ENCODE peak calls at places on chromosome 21, in ten cellular contexts. E, J, R, W, C, U, B, S, X and K are unnamed samples.

GRCh38 chr21:30340714-30341573 is 3.5 kb upstream of the KRTAP27-1 start:
- DNase-seq in E (no peak), J (peak), R (no peak), W (peak), C (no peak), U (peak), B (peak), S (peak), X (no peak), K (no peak)

GRCh38 chr21:46065215-46065992 is 32.5 kb upstream of the COL6A2 start:
- DNase-seq in E (no peak), J (no peak), R (peak), W (no peak), C (no peak), U (no peak), B (no peak), S (no peak), X (no peak), K (peak)

GRCh38 chr21:25881524-25882376 is 147.0 kb downstream of the GABPA start:
- DNase-seq in E (peak), J (no peak), R (no peak), W (peak), C (peak), U (peak), B (peak), S (peak), X (peak), K (peak)

GRCh38 chr21:36297938-36298572 is 21.9 kb upstream of the MORC3 start:
- DNase-seq in E (no peak), J (no peak), R (no peak), W (peak), C (no peak), U (no peak), B (no peak), S (peak), X (peak), K (no peak)

GRCh38 chr21:40689241-40689640 is 157.7 kb downstream of the DSCAM start:
- DNase-seq in E (no peak), J (no peak), R (no peak), W (no peak), C (no peak), U (no peak), B (no peak), S (no peak), X (no peak), K (no peak)

GRCh38 chr21:46119565-46120271 is 21.8 kb downstream of the COL6A2 start:
- DNase-seq in E (no peak), J (peak), R (peak), W (no peak), C (no peak), U (no peak), B (no peak), S (no peak), X (peak), K (peak)

GRCh38 chr21:26512664-26513063 is 60.4 kb downstream of the CYYR1 start:
- DNase-seq in E (no peak), J (no peak), R (no peak), W (no peak), C (no peak), U (no peak), B (no peak), S (no peak), X (no peak), K (no peak)

GRCh38 chr21:37087188-37087587 is 14.1 kb downstream of the TTC3 start:
- DNase-seq in E (no peak), J (no peak), R (no peak), W (no peak), C (no peak), U (no peak), B (no peak), S (no peak), X (no peak), K (no peak)

GRCh38 chr21:16419188-16419874 is 689.5 kb downstream of the USP25 start:
- DNase-seq in E (peak), J (peak), R (peak), W (no peak), C (no peak), U (peak), B (no peak), S (no peak), X (no peak), K (peak)

GRCh38 chr21:36236052-36236730 is 79.6 kb downstream of the DOP1B start:
- DNase-seq in E (no peak), J (no peak), R (no peak), W (no peak), C (no peak), U (no peak), B (no peak), S (peak), X (no peak), K (no peak)

GRCh38 chr21:33418686-33419085 is 15.5 kb downstream of the IFNGR2 start:
- DNase-seq in E (no peak), J (no peak), R (no peak), W (no peak), C (no peak), U (no peak), B (no peak), S (no peak), X (no peak), K (no peak)

GRCh38 chr21:31559368-31560119 is 99.9 kb upstream of the SOD1 start:
- DNase-seq in E (peak), J (peak), R (peak), W (peak), C (peak), U (peak), B (peak), S (peak), X (peak), K (peak)

GRCh38 chr21:39467746-39468145 is 16.0 kb downstream of the SH3BGR start:
- DNase-seq in E (no peak), J (no peak), R (no peak), W (no peak), C (no peak), U (no peak), B (no peak), S (no peak), X (no peak), K (no peak)

GRCh38 chr21:17542371-17542992 is 29.6 kb downstream of the CXADR start:
- DNase-seq in E (no peak), J (no peak), R (no peak), W (no peak), C (no peak), U (no peak), B (no peak), S (no peak), X (no peak), K (no peak)